ENCODE peak calls at places on chromosomes 12 and 14, in seven cellular contexts. F is fibroblast of lung, B is thoracic aorta, L is RWPE1, I is pancreas, S is activated B cell treated with CpG ODN at 0.5 μM for 24 hours, X is mammary epithelial cell. D is an unnamed sample.

GRCh38 chr14:65421201-65421981 is 8.9 kb downstream of the FUT8 start:
- DNase-seq in F (peak), B (no peak), L (no peak), I (no peak), S (no peak), X (peak), D (peak)

GRCh38 chr14:69346710-69347109 is 51.4 kb downstream of the ERH start:
- DNase-seq in F (peak), B (no peak), L (no peak), I (no peak), S (no peak), X (no peak), D (no peak)

GRCh38 chr12:107458163-107458562 is 227.4 kb upstream of the PWP1 start:
- DNase-seq in F (no peak), B (no peak), L (no peak), I (no peak), S (no peak), X (no peak), D (no peak)

GRCh38 chr12:58419905-58420304 is 478.5 kb downstream of the ATP23 start:
- DNase-seq in F (peak), B (no peak), L (no peak), I (no peak), S (no peak), X (peak), D (no peak)

GRCh38 chr14:40222996-40223395 is 790.8 kb upstream of the FBXO33 start:
- DNase-seq in F (no peak), B (no peak), L (no peak), I (no peak), S (no peak), X (no peak), D (no peak)

GRCh38 chr14:69317780-69318179 is 57.8 kb downstream of the GALNT16 start:
- DNase-seq in F (no peak), B (no peak), L (no peak), I (peak), S (no peak), X (no peak), D (no peak)

GRCh38 chr12:18895540-18895939 is 157.6 kb downstream of the CAPZA3 start:
- DNase-seq in F (no peak), B (no peak), L (no peak), I (peak), S (no peak), X (no peak), D (no peak)

GRCh38 chr12:13208533-13209278 is 12.2 kb downstream of the EMP1 start:
- DNase-seq in F (no peak), B (no peak), L (no peak), I (no peak), S (no peak), X (no peak), D (peak)

GRCh38 chr12:117699118-117699517 is 269.7 kb downstream of the KSR2 start:
- DNase-seq in F (no peak), B (no peak), L (no peak), I (no peak), S (no peak), X (no peak), D (no peak)

GRCh38 chr14:49594347-49595089 is 4.2 kb upstream of the LRR1 start:
- DNase-seq in F (peak), B (no peak), L (no peak), I (no peak), S (no peak), X (no peak), D (peak)

GRCh38 chr12:42539696-42540095 is 49.9 kb downstream of the PRICKLE1 start:
- DNase-seq in F (no peak), B (no peak), L (no peak), I (no peak), S (no peak), X (no peak), D (no peak)

GRCh38 chr14:89351364-89351957 is 65.6 kb downstream of the FOXN3 start:
- DNase-seq in F (peak), B (no peak), L (no peak), I (peak), S (no peak), X (no peak), D (no peak)

GRCh38 chr12:48454675-48455074 is 17.7 kb upstream of the ANP32D start:
- DNase-seq in F (peak), B (no peak), L (no peak), I (no peak), S (no peak), X (peak), D (peak)

GRCh38 chr14:100747021-100747586 is 20.4 kb downstream of the DLK1 start:
- DNase-seq in F (peak), B (no peak), L (peak), I (no peak), S (no peak), X (peak), D (peak)

GRCh38 chr14:76293221-76293620 is 82.7 kb upstream of the ESRRB start:
- DNase-seq in F (no peak), B (no peak), L (no peak), I (no peak), S (no peak), X (no peak), D (no peak)

GRCh38 chr14:71137536-71138235 is 230.4 kb downstream of the PCNX1 start:
- DNase-seq in F (no peak), B (no peak), L (no peak), I (no peak), S (no peak), X (no peak), D (no peak)

GRCh38 chr12:7144414-7145120 is 14.4 kb downstream of the CLSTN3 start:
- DNase-seq in F (peak), B (no peak), L (peak), I (no peak), S (no peak), X (no peak), D (peak)

GRCh38 chr12:76158518-76159321 is 74.2 kb upstream of the NAP1L1 start:
- DNase-seq in F (peak), B (no peak), L (no peak), I (no peak), S (peak), X (peak), D (peak)

GRCh38 chr12:117967043-117967442 is 1.7 kb downstream of the KSR2 start:
- DNase-seq in F (no peak), B (no peak), L (no peak), I (no peak), S (no peak), X (no peak), D (no peak)

GRCh38 chr12:54734196-54734950 is 86.2 kb upstream of the DCD start:
- DNase-seq in F (no peak), B (no peak), L (no peak), I (no peak), S (no peak), X (no peak), D (no peak)

GRCh38 chr14:24995016-24995415 is 54.9 kb downstream of the STXBP6 start:
- DNase-seq in F (no peak), B (no peak), L (no peak), I (no peak), S (no peak), X (no peak), D (no peak)

GRCh38 chr14:56860441-56860840 is 50.2 kb upstream of the OTX2 start:
- DNase-seq in F (no peak), B (no peak), L (no peak), I (no peak), S (no peak), X (no peak), D (no peak)

GRCh38 chr12:110005319-110005973 is 6.2 kb downstream of the ANKRD13A start:
- DNase-seq in F (no peak), B (no peak), L (no peak), I (no peak), S (no peak), X (no peak), D (no peak)

GRCh38 chr14:96470331-96470730 is 31.9 kb upstream of the PAPOLA start:
- DNase-seq in F (no peak), B (no peak), L (no peak), I (no peak), S (no peak), X (no peak), D (no peak)

GRCh38 chr14:49050836-49051235 is 535.3 kb downstream of the RPS29 start:
- DNase-seq in F (peak), B (no peak), L (no peak), I (no peak), S (no peak), X (no peak), D (no peak)

GRCh38 chr12:117853600-117853999 is 115.2 kb downstream of the KSR2 start:
- DNase-seq in F (peak), B (no peak), L (peak), I (no peak), S (no peak), X (peak), D (no peak)

GRCh38 chr14:41548666-41549065 is 58.0 kb upstream of the LRFN5 start:
- DNase-seq in F (peak), B (no peak), L (no peak), I (no peak), S (no peak), X (no peak), D (no peak)

GRCh38 chr14:77459072-77459723 is 1.3 kb downstream of the AHSA1 start:
- DNase-seq in F (peak), B (no peak), L (peak), I (no peak), S (no peak), X (peak), D (peak)

GRCh38 chr12:121388421-121388981 is 11.4 kb upstream of the RNF34 start:
- DNase-seq in F (peak), B (no peak), L (peak), I (no peak), S (no peak), X (peak), D (peak)

GRCh38 chr14:22429546-22429945 is 159.5 kb downstream of the DAD1 start:
- DNase-seq in F (no peak), B (no peak), L (no peak), I (no peak), S (no peak), X (no peak), D (no peak)

GRCh38 chr14:63367742-63368364 is 49.1 kb upstream of the GPHB5 start:
- DNase-seq in F (no peak), B (no peak), L (no peak), I (no peak), S (no peak), X (no peak), D (no peak)
- TF ChIP-seq CTCF in F (no peak), B (no peak), L (no peak), I (no peak), S (no peak), X (peak), D (peak)

GRCh38 chr12:1591029-1591428 is 3.4 kb downstream of the FBXL14 start:
- DNase-seq in F (peak), B (no peak), L (peak), I (no peak), S (no peak), X (peak), D (peak)
- TF ChIP-seq CTCF in F (no peak), B (no peak), L (no peak), I (no peak), S (no peak), X (peak), D (peak)

DNA sequence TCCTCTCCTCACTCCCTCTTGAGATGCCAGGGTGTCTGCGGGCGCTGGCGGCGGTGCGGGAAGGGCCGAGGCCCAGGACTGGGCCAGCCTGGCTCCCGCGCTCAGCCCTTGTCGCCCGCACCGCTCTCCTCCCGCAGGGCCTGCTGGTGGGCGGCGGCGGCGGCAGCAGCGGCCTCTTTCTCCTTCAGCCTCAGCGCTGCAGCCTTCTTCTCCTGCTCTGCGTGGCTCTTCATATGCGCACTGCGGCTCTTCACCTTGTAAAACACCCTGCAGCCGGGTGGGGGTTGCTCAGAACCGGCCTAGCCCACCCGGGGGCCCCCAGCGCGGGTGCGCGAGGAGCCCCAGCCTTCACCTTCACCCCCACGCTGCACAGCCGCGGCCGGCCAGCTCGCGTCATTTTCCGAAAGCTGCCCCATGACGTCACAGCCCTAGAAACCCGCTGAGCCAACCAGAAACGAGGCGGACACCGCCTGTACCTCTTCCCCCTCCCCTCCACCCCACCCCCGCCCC is 4.6 kb upstream of the PNMA1 start:
- DNase-seq in F (no peak), B (no peak), L (no peak), I (no peak), S (no peak), X (no peak), D (no peak)
- TF ChIP-seq CTCF in F (no peak), B (no peak), L (no peak), I (no peak), S (no peak), X (no peak), D (no peak)

GRCh38 chr14:103207038-103207403 is 83.8 kb downstream of the TNFAIP2 start:
- DNase-seq in F (peak), B (peak), L (no peak), I (no peak), S (no peak), X (no peak), D (peak)

GRCh38 chr14:103207404-103208072 is 84.3 kb downstream of the TNFAIP2 start:
- DNase-seq in F (peak), B (no peak), L (no peak), I (no peak), S (no peak), X (no peak), D (no peak)

GRCh38 chr14:103206023-103206481 is 82.8 kb downstream of the TNFAIP2 start:
- DNase-seq in F (no peak), B (no peak), L (no peak), I (no peak), S (no peak), X (no peak), D (no peak)

GRCh38 chr14:103205541-103205906 is 82.3 kb downstream of the TNFAIP2 start:
- DNase-seq in F (no peak), B (no peak), L (no peak), I (no peak), S (no peak), X (no peak), D (no peak)

GRCh38 chr14:103209054-103209453 is 85.8 kb downstream of the TNFAIP2 start:
- DNase-seq in F (no peak), B (no peak), L (no peak), I (no peak), S (no peak), X (no peak), D (no peak)
- TF ChIP-seq CTCF in F (peak), B (no peak), L (no peak), I (no peak), S (no peak), X (no peak), D (peak)

GRCh38 chr12:3668479-3669165 is 84.3 kb downstream of the CRACR2A start:
- DNase-seq in F (no peak), B (no peak), L (no peak), I (no peak), S (no peak), X (no peak), D (no peak)
- TF ChIP-seq CTCF in F (no peak), B (no peak), L (no peak), I (no peak), S (no peak), X (no peak), D (no peak)

DNA sequence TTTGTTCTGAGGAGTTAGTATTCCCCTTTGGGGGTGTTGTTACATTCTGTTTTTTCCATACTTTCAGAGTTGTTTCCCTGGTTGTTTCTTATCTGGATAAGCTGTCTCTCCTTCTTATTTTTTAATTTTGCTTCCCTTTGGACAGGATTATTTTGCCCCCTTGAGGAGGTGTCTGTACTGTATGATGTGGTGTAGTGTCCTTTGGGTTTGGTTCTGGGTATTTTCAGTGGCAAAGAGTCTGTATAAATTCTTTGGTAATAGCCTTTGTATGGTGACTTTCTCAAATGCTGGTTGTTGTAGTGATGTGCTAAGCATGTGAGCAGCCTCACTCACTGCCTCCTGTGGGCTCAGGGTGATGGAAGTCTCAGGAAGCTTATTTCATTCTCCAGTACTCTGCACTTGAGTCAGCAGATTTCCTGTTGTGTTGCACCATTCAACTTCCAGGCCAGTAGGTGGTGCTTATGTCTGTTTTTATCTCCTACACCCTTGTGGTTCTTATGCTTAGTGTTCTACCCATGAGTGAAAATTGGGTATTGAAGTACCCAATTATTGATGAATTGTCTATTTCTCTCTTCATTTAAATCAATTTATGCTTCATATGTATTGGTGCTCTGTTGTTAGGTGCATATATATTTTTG is 103.3 kb upstream of the PMCH start:
- DNase-seq in F (peak), B (no peak), L (no peak), I (no peak), S (no peak), X (peak), D (peak)
- TF ChIP-seq CTCF in F (peak), B (no peak), L (no peak), I (peak), S (no peak), X (peak), D (peak)

GRCh38 chr14:37251778-37252177 is 54.0 kb downstream of the MIPOL1 start:
- DNase-seq in F (no peak), B (no peak), L (no peak), I (no peak), S (no peak), X (no peak), D (no peak)
- TF ChIP-seq CTCF in F (no peak), B (no peak), L (peak), I (no peak), S (no peak), X (peak), D (peak)

GRCh38 chr12:97943359-97943758 is 480.8 kb downstream of the RMST start:
- DNase-seq in F (no peak), B (no peak), L (no peak), I (no peak), S (no peak), X (peak), D (no peak)
- TF ChIP-seq CTCF in F (peak), B (no peak), L (no peak), I (no peak), S (no peak), X (peak), D (no peak)

DNA sequence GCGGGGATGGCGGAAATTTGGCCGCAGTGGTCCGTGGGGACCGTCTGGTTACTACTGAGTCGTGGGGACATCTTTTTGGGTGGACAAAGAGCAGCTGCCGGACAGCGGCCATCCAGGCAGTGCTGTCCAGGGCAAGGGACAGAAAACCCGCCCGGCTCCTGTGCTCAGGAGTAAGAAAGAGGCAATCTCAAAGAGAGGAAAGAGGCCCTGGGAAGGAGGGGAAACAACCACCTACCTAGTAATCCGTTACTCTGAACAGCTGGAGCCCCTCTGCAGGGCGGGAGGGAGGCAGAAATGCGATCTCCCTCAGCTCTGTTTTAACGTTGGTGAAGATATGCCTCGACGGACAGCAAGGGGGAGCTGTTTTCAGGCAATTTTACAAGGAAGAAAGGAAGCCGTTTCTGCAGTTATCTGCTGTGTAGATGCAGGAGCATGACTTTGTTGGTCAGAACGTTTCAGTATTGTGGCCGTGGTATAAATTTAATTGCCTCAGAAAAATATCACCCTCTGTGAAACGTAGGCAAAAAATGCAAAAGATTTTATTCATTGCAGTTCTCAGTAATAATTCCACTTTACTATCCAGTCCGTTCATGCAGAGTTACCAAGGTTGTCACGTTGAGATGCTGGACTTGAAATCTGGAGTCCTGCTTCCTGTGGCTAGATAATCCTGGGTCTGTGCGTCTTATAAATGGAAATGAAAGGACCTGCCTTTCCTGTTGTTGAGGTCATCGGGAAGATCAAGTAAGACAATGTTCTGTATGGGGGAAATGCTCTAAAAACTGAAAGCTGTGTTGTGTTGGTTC is 1.1 kb upstream of the AVPR1A start:
- DNase-seq in F (peak), B (no peak), L (peak), I (peak), S (no peak), X (peak), D (peak)
- TF ChIP-seq CTCF in F (peak), B (peak), L (peak), I (peak), S (no peak), X (peak), D (peak)

GRCh38 chr12:116202940-116203339 is 74.6 kb downstream of the MED13L start:
- DNase-seq in F (peak), B (no peak), L (no peak), I (no peak), S (no peak), X (no peak), D (peak)
- TF ChIP-seq CTCF in F (peak), B (no peak), L (no peak), I (no peak), S (no peak), X (peak), D (peak)

D was measured in HFFc6.